ENCODE peak calls at places on chromosomes 11 and 22, in nine cellular contexts. T is activated B cell treated with CpG ODN at 0.5 μM for 24 hours, O is mammary epithelial cell, P is AG10803, B is A549, E is fibroblast of lung, Z is esophagus squamous epithelium, L is fibroblast of pulmonary artery, X is AG09309. M is an unnamed sample.

GRCh38 chr22:48234011-48234410 is 1471.6 kb downstream of the TBC1D22A start:
- DNase-seq in T (no peak), O (no peak), P (peak), B (no peak), E (no peak), Z (no peak), L (no peak), X (no peak), M (no peak)

GRCh38 chr11:63985812-63986155 is 454 bp upstream of the OTUB1 start:
- DNase-seq in T (peak), O (no peak), P (no peak), B (no peak), E (no peak), Z (no peak), L (no peak), X (no peak), M (no peak)

GRCh38 chr22:32226236-32227119 is 21.6 kb upstream of the RFPL2 start:
- DNase-seq in T (no peak), O (no peak), P (no peak), B (no peak), E (no peak), Z (no peak), L (no peak), X (no peak), M (no peak)

GRCh38 chr11:50379484-50379883 is 346.8 kb downstream of the OR4C45 start:
- DNase-seq in T (no peak), O (no peak), P (no peak), B (no peak), E (no peak), Z (no peak), L (no peak), X (no peak), M (no peak)

GRCh38 chr11:9330387-9331384 is 16.3 kb upstream of the TMEM41B start:
- DNase-seq in T (no peak), O (peak), P (peak), B (no peak), E (peak), Z (no peak), L (no peak), X (peak), M (no peak)

GRCh38 chr11:73592640-73593039 is 5.3 kb downstream of the FAM168A start:
- DNase-seq in T (no peak), O (no peak), P (no peak), B (no peak), E (no peak), Z (no peak), L (no peak), X (no peak), M (no peak)

GRCh38 chr11:9688716-9689511 is 25.0 kb downstream of the SWAP70 start:
- DNase-seq in T (no peak), O (peak), P (peak), B (no peak), E (peak), Z (no peak), L (peak), X (peak), M (no peak)

GRCh38 chr11:2883717-2884423 is 1.7 kb downstream of the CDKN1C start:
- DNase-seq in T (no peak), O (no peak), P (no peak), B (no peak), E (no peak), Z (no peak), L (peak), X (no peak), M (no peak)

GRCh38 chr11:114154271-114155047 is 94.9 kb downstream of the ZBTB16 start:
- DNase-seq in T (no peak), O (peak), P (peak), B (no peak), E (no peak), Z (no peak), L (peak), X (peak), M (no peak)

GRCh38 chr22:18028817-18029527 is 4.6 kb upstream of the MICAL3 start:
- DNase-seq in T (no peak), O (peak), P (no peak), B (no peak), E (no peak), Z (no peak), L (no peak), X (no peak), M (no peak)

GRCh38 chr11:11538277-11538960 is 83.4 kb downstream of the GALNT18 start:
- DNase-seq in T (no peak), O (no peak), P (no peak), B (no peak), E (no peak), Z (no peak), L (no peak), X (no peak), M (no peak)

GRCh38 chr11:63708764-63709163 is 27.5 kb downstream of the RTN3 start:
- DNase-seq in T (no peak), O (no peak), P (no peak), B (no peak), E (no peak), Z (no peak), L (no peak), X (no peak), M (no peak)

GRCh38 chr22:42335839-42336378 is 65.5 kb upstream of the TCF20 start:
- DNase-seq in T (no peak), O (no peak), P (no peak), B (no peak), E (no peak), Z (no peak), L (no peak), X (no peak), M (no peak)

GRCh38 chr22:35761037-35761436 is 43.4 kb downstream of the APOL5 start:
- DNase-seq in T (no peak), O (no peak), P (peak), B (peak), E (no peak), Z (no peak), L (peak), X (no peak), M (no peak)

GRCh38 chr22:38177926-38178604 is 3.6 kb downstream of the PLA2G6 start:
- DNase-seq in T (no peak), O (peak), P (peak), B (peak), E (peak), Z (no peak), L (peak), X (peak), M (no peak)

GRCh38 chr22:22881116-22882032 is 6.2 kb upstream of the IGLL5 start:
- DNase-seq in T (peak), O (no peak), P (no peak), B (no peak), E (no peak), Z (no peak), L (no peak), X (no peak), M (no peak)

GRCh38 chr22:45832180-45832579 is 144.8 kb downstream of the WNT7B start:
- DNase-seq in T (no peak), O (no peak), P (no peak), B (no peak), E (no peak), Z (no peak), L (no peak), X (no peak), M (no peak)

GRCh38 chr11:118221419-118221818 is 3.4 kb downstream of the JAML start:
- DNase-seq in T (no peak), O (no peak), P (no peak), B (no peak), E (no peak), Z (no peak), L (no peak), X (no peak), M (no peak)

GRCh38 chr11:75105462-75105925 is 8.8 kb upstream of the OR2AT4 start:
- DNase-seq in T (no peak), O (no peak), P (no peak), B (peak), E (peak), Z (no peak), L (no peak), X (no peak), M (no peak)

GRCh38 chr11:76419896-76420295 is 24.9 kb upstream of the EMSY start:
- DNase-seq in T (no peak), O (no peak), P (no peak), B (peak), E (no peak), Z (no peak), L (no peak), X (no peak), M (no peak)

GRCh38 chr22:45317551-45318167 is 7.9 kb downstream of the FAM118A start:
- DNase-seq in T (no peak), O (peak), P (peak), B (peak), E (peak), Z (no peak), L (peak), X (peak), M (no peak)

GRCh38 chr22:38882972-38883622 is 11.1 kb upstream of the CBX6 start:
- DNase-seq in T (no peak), O (no peak), P (peak), B (no peak), E (no peak), Z (no peak), L (no peak), X (no peak), M (no peak)

GRCh38 chr11:119774180-119774763 is 45.3 kb upstream of the NECTIN1 start:
- DNase-seq in T (no peak), O (peak), P (no peak), B (no peak), E (peak), Z (no peak), L (peak), X (no peak), M (peak)

GRCh38 chr11:119722281-119722794 is 6.7 kb downstream of the NECTIN1 start:
- DNase-seq in T (no peak), O (no peak), P (no peak), B (no peak), E (no peak), Z (no peak), L (no peak), X (no peak), M (no peak)

GRCh38 chr11:16767957-16768356 is 29.5 kb downstream of the C11orf58 start:
- DNase-seq in T (no peak), O (no peak), P (no peak), B (no peak), E (no peak), Z (no peak), L (no peak), X (no peak), M (no peak)

GRCh38 chr11:32082346-32082986 is 8.4 kb upstream of the RCN1 start:
- DNase-seq in T (no peak), O (no peak), P (no peak), B (no peak), E (no peak), Z (no peak), L (no peak), X (no peak), M (no peak)

GRCh38 chr22:30555282-30556210 is 9.0 kb upstream of the SEC14L6 start:
- DNase-seq in T (no peak), O (no peak), P (no peak), B (no peak), E (no peak), Z (no peak), L (no peak), X (no peak), M (no peak)

GRCh38 chr11:72243173-72243566 is 806 bp downstream of the PHOX2A start:
- DNase-seq in T (no peak), O (no peak), P (no peak), B (no peak), E (no peak), Z (no peak), L (no peak), X (no peak), M (no peak)

GRCh38 chr22:35380013-35380412 is 883 bp upstream of the HMOX1 start:
- DNase-seq in T (no peak), O (peak), P (no peak), B (no peak), E (no peak), Z (no peak), L (peak), X (no peak), M (no peak)

GRCh38 chr22:20957118-20957690 is 9.9 kb upstream of the AIFM3 start:
- DNase-seq in T (no peak), O (no peak), P (no peak), B (peak), E (peak), Z (no peak), L (no peak), X (no peak), M (no peak)

DNA sequence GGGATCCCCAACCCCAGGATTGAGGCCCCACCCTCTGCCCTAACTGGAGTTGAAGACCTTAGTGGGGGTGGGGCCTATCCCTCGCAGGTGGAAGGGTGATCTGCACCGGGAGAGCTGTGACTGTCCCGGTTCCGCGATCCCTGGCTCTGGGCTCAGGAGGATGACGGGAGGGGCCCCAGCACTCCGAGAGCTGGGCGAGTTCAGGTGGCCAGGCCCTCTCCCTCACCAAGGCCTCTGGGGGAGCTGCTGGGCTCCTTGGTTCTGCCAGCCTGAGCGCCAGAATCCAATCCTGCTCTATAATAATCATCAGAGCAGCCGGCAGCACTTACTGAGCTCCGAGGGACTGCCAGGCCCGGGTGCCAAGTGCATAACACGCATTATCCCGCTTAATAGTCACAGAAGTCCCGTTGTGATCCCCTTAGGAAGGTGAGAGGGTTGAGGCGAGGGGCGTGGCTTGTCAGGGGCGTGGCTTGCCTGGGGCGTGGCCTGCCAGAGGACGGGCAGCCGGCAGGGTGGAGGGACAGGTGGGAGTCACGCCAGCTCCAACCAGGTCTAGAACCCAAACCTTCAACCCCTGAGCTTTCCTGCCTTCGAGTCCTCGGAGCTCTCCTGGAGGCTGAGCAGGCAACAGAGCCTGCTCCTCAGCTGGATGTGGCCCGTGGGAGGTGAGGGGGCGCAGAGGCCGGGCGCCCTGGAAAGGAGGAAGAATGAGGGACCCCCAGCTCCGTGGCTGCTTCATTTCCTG is 7.2 kb upstream of the SYT7 start:
- DNase-seq in T (peak), O (no peak), P (no peak), B (peak), E (no peak), Z (no peak), L (no peak), X (no peak), M (peak)
- TF ChIP-seq CTCF in T (no peak), O (peak), P (peak), B (no peak), E (peak), Z (no peak), L (peak), X (peak), M (no peak)

GRCh38 chr11:60944504-60945294 is 7.3 kb downstream of the SLC15A3 start:
- DNase-seq in T (no peak), O (no peak), P (no peak), B (peak), E (no peak), Z (no peak), L (no peak), X (no peak), M (no peak)
- TF ChIP-seq CTCF in T (no peak), O (peak), P (peak), B (no peak), E (peak), Z (no peak), L (peak), X (peak), M (no peak)

GRCh38 chr11:1167256-1167655 is 9.5 kb downstream of the MUC5AC start:
- DNase-seq in T (no peak), O (no peak), P (no peak), B (no peak), E (no peak), Z (no peak), L (no peak), X (no peak), M (no peak)
- TF ChIP-seq CTCF in T (no peak), O (no peak), P (no peak), B (no peak), E (no peak), Z (no peak), L (no peak), X (no peak), M (no peak)

DNA sequence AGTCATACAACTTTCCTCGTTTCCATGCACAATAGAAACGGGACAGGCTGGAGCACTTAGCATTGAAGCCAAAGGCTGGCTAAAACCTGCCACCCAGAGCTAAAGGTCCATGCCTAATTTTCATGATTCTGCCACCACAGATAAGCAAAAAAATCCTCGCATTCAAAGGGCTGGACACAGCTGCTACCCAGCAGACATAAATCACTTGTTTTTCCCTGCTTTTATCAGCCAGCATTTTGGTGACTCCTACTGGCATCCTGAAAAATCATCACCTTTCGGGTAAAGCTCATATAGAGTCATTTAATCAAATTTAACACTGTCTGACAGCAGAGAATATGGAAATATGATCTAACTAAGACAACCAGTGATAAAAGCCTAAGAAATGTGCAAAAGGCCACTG is 37.9 kb downstream of the ALG9 start:
- DNase-seq in T (no peak), O (no peak), P (no peak), B (no peak), E (no peak), Z (no peak), L (peak), X (no peak), M (no peak)
- TF ChIP-seq CTCF in T (no peak), O (no peak), P (peak), B (no peak), E (no peak), Z (no peak), L (no peak), X (peak), M (no peak)

GRCh38 chr11:47188262-47188661 is 2.0 kb upstream of the PACSIN3 start:
- DNase-seq in T (no peak), O (no peak), P (peak), B (no peak), E (no peak), Z (no peak), L (no peak), X (no peak), M (no peak)

GRCh38 chr11:47185305-47186075 is 744 bp downstream of the PACSIN3 start:
- DNase-seq in T (no peak), O (peak), P (peak), B (peak), E (peak), Z (no peak), L (peak), X (no peak), M (no peak)

GRCh38 chr11:47186076-47186936 is at the start of gene PACSIN3:
- DNase-seq in T (peak), O (peak), P (no peak), B (peak), E (peak), Z (no peak), L (peak), X (no peak), M (peak)

GRCh38 chr11:47187723-47188122 is 1.5 kb upstream of the PACSIN3 start:
- DNase-seq in T (no peak), O (no peak), P (no peak), B (no peak), E (no peak), Z (no peak), L (no peak), X (no peak), M (no peak)

DNA sequence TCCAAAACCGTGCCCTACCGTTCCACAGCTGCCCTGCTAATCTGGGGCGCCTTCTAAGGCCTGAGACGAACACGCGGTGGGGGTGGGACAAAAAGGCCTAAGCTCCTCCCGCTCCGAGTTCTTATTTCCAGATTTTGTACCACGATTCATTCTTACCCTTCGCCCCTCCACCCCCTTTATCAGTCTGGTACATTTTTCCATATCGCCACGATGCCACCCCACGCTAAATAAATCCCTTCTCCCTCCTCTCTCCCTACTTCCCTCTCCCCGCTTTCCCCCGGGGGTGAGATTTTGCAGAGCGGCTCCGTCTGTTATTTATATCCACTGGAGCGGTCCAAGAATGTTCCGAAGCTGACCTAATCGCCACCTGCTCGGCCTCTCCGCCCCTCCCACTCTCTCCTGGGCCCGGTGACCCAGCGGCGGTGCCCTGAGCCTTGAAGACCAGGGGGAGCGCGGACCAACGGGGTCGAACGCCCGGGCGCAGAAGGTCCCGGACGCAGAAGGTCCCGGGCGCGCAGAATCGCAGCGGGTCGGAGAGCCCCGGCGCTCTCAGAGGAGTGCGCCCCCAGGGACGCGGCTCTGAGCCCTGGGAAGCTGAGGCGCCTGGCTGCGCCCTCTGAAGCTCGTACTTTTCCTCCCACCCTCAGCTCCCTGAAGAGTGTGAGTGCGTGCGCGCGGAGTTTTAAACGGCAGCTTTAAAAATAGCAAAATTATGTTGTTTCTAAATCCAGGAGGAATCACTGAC is 875 bp upstream of the PACSIN3 start:
- DNase-seq in T (peak), O (peak), P (peak), B (peak), E (peak), Z (no peak), L (peak), X (no peak), M (no peak)
- TF ChIP-seq CTCF in T (no peak), O (no peak), P (peak), B (no peak), E (no peak), Z (no peak), L (no peak), X (no peak), M (no peak)

GRCh38 chr22:19196841-19197612 is 18.5 kb upstream of the SLC25A1 start:
- DNase-seq in T (no peak), O (no peak), P (no peak), B (no peak), E (no peak), Z (no peak), L (no peak), X (no peak), M (no peak)
- TF ChIP-seq CTCF in T (no peak), O (no peak), P (no peak), B (no peak), E (no peak), Z (no peak), L (no peak), X (no peak), M (no peak)

GRCh38 chr11:35554491-35555237 is 29.2 kb upstream of the PAMR1 start:
- DNase-seq in T (no peak), O (no peak), P (peak), B (peak), E (peak), Z (no peak), L (peak), X (no peak), M (no peak)
- TF ChIP-seq CTCF in T (no peak), O (peak), P (peak), B (peak), E (peak), Z (peak), L (peak), X (peak), M (peak)

M was measured in mesothelial cell of epicardium.